ENCODE peak calls at places on chromosomes 16 and 17, in eight cellular contexts. V is adrenal gland, Y is ovary, D is fibroblast of lung, P is cardiac muscle cell, T is IMR-90, W is body of pancreas, L is stomach. I is an unnamed sample. For H3K27me3, the result is how much of the 10 kb centered on the place peaks cover.

GRCh38 chr16:8644151-8644512 is 22.6 kb downstream of the METTL22 start:
- DNase-seq in L (no peak), V (no peak), T (no peak), W (no peak), Y (no peak), D (no peak), P (no peak), I (no peak)

GRCh38 chr17:57357392-57357784 is 101.1 kb downstream of the MSI2 start:
- DNase-seq in W (peak), L (peak), T (no peak), Y (peak), D (peak), P (peak), V (peak), I (peak)

GRCh38 chr17:39965017-39965699 is 2.4 kb downstream of the GSDMA start:
- DNase-seq in L (no peak), V (no peak), T (no peak), W (no peak), Y (no peak), D (no peak), P (no peak), I (no peak)

GRCh38 chr16:76955629-76956028 is 235.4 kb upstream of the MON1B start:
- DNase-seq in T (peak), Y (no peak), V (no peak), L (no peak), D (peak), P (no peak), W (no peak), I (peak)

GRCh38 chr17:17540935-17541639 is 44.9 kb upstream of the RASD1 start:
- DNase-seq in P (no peak), Y (no peak), D (no peak), V (no peak), L (no peak), W (no peak), T (no peak), I (no peak)

GRCh38 chr17:36072431-36073121 is 8.5 kb downstream of the CCL18 start:
- DNase-seq in P (peak), D (peak), W (peak), V (peak), L (peak), T (peak), Y (no peak), I (peak)

GRCh38 chr17:58377005-58377660 is 25.1 kb upstream of the SUPT4H1 start:
- DNase-seq in P (no peak), D (no peak), V (no peak), Y (no peak), T (no peak), L (peak), W (peak), I (peak)

GRCh38 chr17:2853722-2854580 is 57.7 kb downstream of the RAP1GAP2 start:
- DNase-seq in L (peak), W (peak), T (no peak), D (peak), V (no peak), P (peak), Y (no peak), I (peak)

GRCh38 chr16:66058181-66058580 is 308.3 kb upstream of the CDH5 start:
- DNase-seq in L (no peak), W (no peak), Y (no peak), D (peak), V (no peak), T (peak), P (no peak), I (no peak)

GRCh38 chr16:22318690-22319358 is 21.6 kb downstream of the POLR3E start:
- DNase-seq in V (peak), D (no peak), Y (peak), T (peak), P (no peak), W (no peak), L (peak), I (peak)

GRCh38 chr17:63390090-63390489 is 56.0 kb downstream of the CYB561 start:
- DNase-seq in T (no peak), Y (no peak), V (no peak), W (no peak), L (no peak), P (no peak), D (no peak), I (no peak)

GRCh38 chr17:76948726-76949342 is 80.6 kb downstream of the MGAT5B start:
- DNase-seq in T (no peak), W (no peak), Y (no peak), P (no peak), L (no peak), D (no peak), V (no peak), I (no peak)

GRCh38 chr16:49281843-49282642 is 405 bp upstream of the CBLN1 start:
- DNase-seq in D (peak), T (peak), W (peak), P (peak), Y (no peak), V (peak), L (peak), I (peak)

GRCh38 chr17:51200295-51200694 is 34.1 kb downstream of the NME2 start:
- DNase-seq in T (no peak), Y (no peak), W (no peak), V (no peak), P (no peak), D (no peak), L (no peak), I (no peak)

GRCh38 chr17:70767102-70767701 is 597.9 kb downstream of the KCNJ2 start:
- DNase-seq in T (peak), D (peak), P (peak), Y (no peak), V (no peak), W (no peak), L (no peak), I (peak)

GRCh38 chr16:70267516-70267915 is 15.8 kb upstream of the EXOSC6 start:
- DNase-seq in Y (no peak), W (no peak), V (peak), T (peak), L (peak), D (peak), P (peak), I (peak)

GRCh38 chr16:27999687-28000086 is 63.8 kb downstream of the GSG1L start:
- DNase-seq in T (peak), Y (no peak), D (peak), L (no peak), P (no peak), W (no peak), V (no peak), I (peak)

GRCh38 chr17:44049294-44050080 is 17.0 kb downstream of the LSM12 start:
- DNase-seq in D (no peak), L (no peak), W (no peak), V (no peak), T (no peak), Y (no peak), P (no peak), I (no peak)

GRCh38 chr16:59412275-59412841 is 678.2 kb upstream of the GOT2 start:
- DNase-seq in L (no peak), D (peak), Y (no peak), T (peak), V (no peak), P (peak), W (no peak), I (no peak)

DNA sequence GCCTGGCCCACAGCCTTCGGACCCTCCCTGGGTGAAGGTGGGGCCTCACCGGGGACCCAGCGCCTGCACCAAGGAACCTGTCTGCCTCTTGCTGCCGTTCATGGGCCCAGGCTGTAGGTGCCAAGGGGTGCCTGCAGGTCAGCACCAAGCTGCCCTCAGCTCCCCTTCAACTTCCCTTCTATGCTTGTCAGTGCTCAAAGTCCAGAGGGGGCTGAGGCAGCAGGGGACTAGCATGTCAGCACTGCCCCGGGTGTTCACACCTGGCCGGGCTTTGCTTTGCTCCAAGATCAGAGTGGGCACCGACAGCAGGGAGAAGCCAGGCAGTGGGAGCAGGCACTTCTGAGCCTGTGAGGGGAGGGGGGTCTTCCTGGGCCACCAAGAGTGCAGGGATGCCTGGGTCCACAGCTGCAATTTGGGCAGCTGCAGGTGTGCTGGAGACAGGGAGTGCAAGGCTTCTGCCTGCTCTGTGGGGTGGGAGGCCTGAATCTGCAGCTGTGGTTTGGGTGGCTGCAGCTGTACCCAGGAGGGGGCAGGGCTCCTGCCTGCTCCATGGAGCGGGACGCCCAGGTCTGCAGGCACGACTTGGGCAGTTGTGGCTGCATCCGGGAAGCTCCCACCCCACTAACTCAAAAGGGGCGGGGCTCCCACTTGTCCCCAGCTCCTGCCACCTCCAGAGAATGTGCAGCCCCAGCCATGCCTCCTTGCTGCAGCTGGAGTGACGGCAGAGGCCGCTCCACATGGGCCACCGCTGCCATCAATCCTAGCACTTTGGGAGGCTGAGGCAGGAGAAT is 27.6 kb upstream of the PRM1 start:
- DNase-seq in W (no peak), P (no peak), T (no peak), L (no peak), D (no peak), V (no peak), Y (no peak), I (no peak)
- H3K4me3 ChIP-seq in W (no peak), P (no peak), T (no peak), L (no peak), D (no peak), V (no peak), Y (no peak), I (no peak)

GRCh38 chr16:86209202-86209601 is 301.1 kb upstream of the FOXF1 start:
- DNase-seq in T (no peak), L (no peak), W (no peak), D (no peak), P (no peak), V (no peak), Y (no peak), I (no peak)

GRCh38 chr16:86203557-86204275 is 304.8 kb downstream of the IRF8 start:
- DNase-seq in L (no peak), Y (no peak), V (no peak), P (no peak), D (no peak), W (no peak), T (no peak), I (no peak)

GRCh38 chr16:86205521-86206245 is 304.6 kb upstream of the FOXF1 start:
- DNase-seq in W (no peak), V (no peak), L (no peak), Y (no peak), T (no peak), P (peak), D (no peak), I (no peak)

GRCh38 chr16:86210403-86211193 is 299.7 kb upstream of the FOXF1 start:
- DNase-seq in Y (no peak), P (no peak), V (no peak), L (no peak), W (peak), T (no peak), D (no peak), I (no peak)

GRCh38 chr16:86207350-86207749 is 303.0 kb upstream of the FOXF1 start:
- DNase-seq in W (no peak), P (no peak), T (no peak), Y (no peak), L (no peak), V (no peak), D (no peak), I (no peak)
- H3K27me3 ChIP-seq in W (under half), P (under half), T (under half), Y (under half), L (under half), V (under half), D (under half), I (under half)

GRCh38 chr17:38671939-38672720 is 2.6 kb downstream of the EPOP start:
- DNase-seq in V (no peak), D (no peak), P (peak), W (no peak), L (no peak), T (no peak), Y (no peak), I (peak)

GRCh38 chr17:38674749-38675615 is at the start of gene EPOP:
- DNase-seq in P (peak), T (peak), L (peak), D (peak), W (peak), V (peak), Y (peak), I (peak)

GRCh38 chr17:38672788-38673713 is 1.7 kb downstream of the EPOP start:
- DNase-seq in V (no peak), T (no peak), P (no peak), W (no peak), D (no peak), Y (no peak), L (no peak), I (no peak)

GRCh38 chr17:38674013-38674748 is 576 bp downstream of the EPOP start:
- DNase-seq in D (no peak), W (peak), V (peak), T (no peak), Y (no peak), P (peak), L (peak), I (no peak)

GRCh38 chr17:38673714-38674012 is 1.1 kb downstream of the EPOP start:
- DNase-seq in T (no peak), W (peak), D (no peak), V (peak), L (peak), Y (peak), P (peak), I (no peak)
- TF ChIP-seq CTCF in T (no peak), W (no peak), D (no peak), V (no peak), L (no peak), Y (no peak), P (no peak), I (no peak)

DNA sequence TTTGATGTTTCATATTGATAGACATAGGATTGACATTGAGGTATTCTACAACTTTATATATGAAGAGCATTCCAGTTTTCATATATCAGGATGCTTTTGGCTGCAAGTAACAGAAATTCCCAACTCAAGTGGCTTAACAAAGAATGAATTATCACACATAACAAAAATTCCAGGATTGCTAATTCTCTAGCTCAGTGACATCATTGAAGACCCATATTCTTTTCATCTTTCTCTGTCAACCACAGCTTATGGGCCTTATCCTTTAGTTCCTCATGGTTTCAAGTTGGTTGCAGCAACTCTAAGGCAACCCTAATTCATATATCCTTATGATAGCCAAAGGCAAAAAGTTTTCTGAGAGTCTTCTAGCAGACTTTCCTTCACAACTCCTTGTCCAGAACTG is 91.5 kb upstream of the HAS3 start:
- DNase-seq in Y (no peak), P (no peak), L (no peak), D (peak), W (no peak), V (no peak), T (peak), I (no peak)
- H3K4me3 ChIP-seq in Y (no peak), P (no peak), L (no peak), D (no peak), W (no peak), V (no peak), T (no peak), I (no peak)

GRCh38 chr17:75909051-75909811 is 4.5 kb upstream of the MRPL38 start:
- DNase-seq in L (peak), Y (no peak), P (no peak), V (no peak), W (peak), T (no peak), D (no peak), I (no peak)

GRCh38 chr17:75909812-75910274 is 5.2 kb upstream of the MRPL38 start:
- DNase-seq in D (no peak), T (peak), W (no peak), P (no peak), L (no peak), V (no peak), Y (peak), I (peak)

GRCh38 chr17:75904749-75905521 is at the start of gene MRPL38:
- DNase-seq in P (peak), T (peak), Y (peak), V (peak), L (peak), D (peak), W (peak), I (peak)

GRCh38 chr17:75908201-75908600 is 3.5 kb upstream of the MRPL38 start:
- DNase-seq in W (no peak), Y (no peak), V (no peak), L (no peak), P (peak), T (no peak), D (peak), I (no peak)

GRCh38 chr17:75906143-75906884 is 1.6 kb upstream of the MRPL38 start:
- DNase-seq in P (no peak), D (no peak), W (no peak), Y (no peak), T (no peak), L (no peak), V (no peak), I (no peak)
- H3K27me3 ChIP-seq in P (under half), D (under half), W (under half), Y (under half), T (under half), L (under half), V (under half), I (under half)

GRCh38 chr17:79872762-79873161 is 33.5 kb upstream of the CBX4 start:
- DNase-seq in L (no peak), P (no peak), T (no peak), W (no peak), V (no peak), D (no peak), Y (no peak), I (no peak)

GRCh38 chr17:79871131-79871530 is 31.9 kb upstream of the CBX4 start:
- DNase-seq in P (no peak), W (no peak), D (no peak), Y (no peak), V (no peak), L (no peak), T (no peak), I (no peak)

GRCh38 chr17:79875511-79875910 is 36.3 kb upstream of the CBX4 start:
- DNase-seq in D (no peak), Y (no peak), L (no peak), V (no peak), P (no peak), T (no peak), W (no peak), I (peak)

GRCh38 chr17:79873583-79873982 is 34.3 kb upstream of the CBX4 start:
- DNase-seq in T (no peak), L (no peak), V (no peak), Y (no peak), D (no peak), P (no peak), W (no peak), I (no peak)

GRCh38 chr17:79874329-79874981 is 35.2 kb upstream of the CBX4 start:
- DNase-seq in P (peak), Y (no peak), W (peak), V (no peak), T (peak), D (peak), L (no peak), I (peak)
- TF ChIP-seq CTCF in P (peak), Y (no peak), W (peak), V (peak), T (peak), D (peak), L (peak), I (peak)

GRCh38 chr16:83931556-83931955 is 21.5 kb upstream of the OSGIN1 start:
- DNase-seq in L (no peak), T (no peak), Y (no peak), P (no peak), V (no peak), W (no peak), D (no peak), I (no peak)
- H3K4me3 ChIP-seq in L (no peak), T (no peak), Y (no peak), P (no peak), V (no peak), W (no peak), D (no peak), I (no peak)

GRCh38 chr17:42180922-42181850 is at the start of gene KCNH4:
- DNase-seq in P (peak), W (peak), T (peak), Y (no peak), V (peak), D (peak), L (peak), I (peak)
- H3K27me3 ChIP-seq in P (half or more), W (under half), T (under half), Y (under half), V (under half), D (under half), L (under half), I (under half)